ENCODE peak calls at places on chromosomes 2 and 18, in four cellular contexts. One of them, this sample, is unnamed.

GRCh38 chr18:23683671-23684070 is 5.6 kb upstream of the LAMA3 start:
- DNase-seq in tibial nerve: no peak
- DNase-seq in right lobe of liver: no peak
- DNase-seq in A549: no peak
- DNase-seq in this sample: no peak

GRCh38 chr18:9337875-9338274 is 3.3 kb downstream of the TWSG1 start:
- DNase-seq in tibial nerve: no peak
- DNase-seq in A549: no peak
- DNase-seq in right lobe of liver: no peak
- DNase-seq in this sample: no peak

GRCh38 chr18:73279499-73279898 is 411.7 kb upstream of the NETO1 start:
- DNase-seq in A549: no peak
- DNase-seq in right lobe of liver: no peak
- DNase-seq in tibial nerve: no peak
- DNase-seq in this sample: no peak

GRCh38 chr2:175136334-175137215 is 31.4 kb downstream of the ATF2 start:
- DNase-seq in right lobe of liver: no peak
- DNase-seq in A549: no peak
- DNase-seq in tibial nerve: no peak
- DNase-seq in this sample: no peak

GRCh38 chr2:237894986-237895543 is 35.6 kb downstream of the RAMP1 start:
- DNase-seq in right lobe of liver: no peak
- DNase-seq in tibial nerve: no peak
- DNase-seq in A549: no peak
- DNase-seq in this sample: peak; percentile 15

GRCh38 chr2:11836647-11837219 is 90.3 kb downstream of the LPIN1 start:
- DNase-seq in right lobe of liver: no peak
- DNase-seq in A549: no peak
- DNase-seq in tibial nerve: no peak
- DNase-seq in this sample: no peak

GRCh38 chr18:54983041-54983686 is 23.9 kb upstream of the CCDC68 start:
- DNase-seq in A549: peak; percentile 31
- DNase-seq in tibial nerve: no peak
- DNase-seq in right lobe of liver: no peak
- DNase-seq in this sample: no peak

GRCh38 chr2:199727801-199728200 is 123.2 kb downstream of the FTCDNL1 start:
- DNase-seq in tibial nerve: no peak
- DNase-seq in right lobe of liver: no peak
- DNase-seq in A549: no peak
- DNase-seq in this sample: no peak

GRCh38 chr2:169797601-169798000 is 1.1 kb upstream of the SSB start:
- DNase-seq in A549: no peak
- DNase-seq in tibial nerve: no peak
- DNase-seq in right lobe of liver: no peak
- DNase-seq in this sample: no peak

GRCh38 chr2:1324884-1325283 is 88.4 kb upstream of the TPO start:
- DNase-seq in right lobe of liver: no peak
- DNase-seq in tibial nerve: no peak
- DNase-seq in A549: no peak
- DNase-seq in this sample: no peak

GRCh38 chr2:144464730-144465129 is 55.2 kb downstream of the ZEB2 start:
- DNase-seq in tibial nerve: no peak
- DNase-seq in A549: no peak
- DNase-seq in right lobe of liver: no peak
- DNase-seq in this sample: no peak

GRCh38 chr18:48541026-48541746 is 2.4 kb downstream of the CTIF start:
- DNase-seq in tibial nerve: peak; percentile 56
- DNase-seq in right lobe of liver: peak; percentile 84
- DNase-seq in A549: peak; percentile 44
- DNase-seq in this sample: peak; percentile 65

GRCh38 chr2:30385327-30385726 is 61.7 kb upstream of the LCLAT1 start:
- DNase-seq in tibial nerve: no peak
- DNase-seq in right lobe of liver: no peak
- DNase-seq in A549: no peak
- DNase-seq in this sample: no peak

GRCh38 chr2:138012082-138012481 is 47.8 kb downstream of the HNMT start:
- DNase-seq in A549: no peak
- DNase-seq in tibial nerve: no peak
- DNase-seq in right lobe of liver: no peak
- DNase-seq in this sample: no peak

GRCh38 chr2:85905187-85905666 is 16.4 kb upstream of the ST3GAL5 start:
- DNase-seq in tibial nerve: no peak
- DNase-seq in right lobe of liver: no peak
- DNase-seq in A549: no peak
- DNase-seq in this sample: peak; percentile 73

GRCh38 chr2:215882689-215883088 is 130.7 kb downstream of the MREG start:
- DNase-seq in tibial nerve: no peak
- DNase-seq in A549: no peak
- DNase-seq in right lobe of liver: no peak
- DNase-seq in this sample: no peak

GRCh38 chr18:36078751-36079529 is 11.6 kb upstream of the RPRD1A start:
- DNase-seq in A549: no peak
- DNase-seq in tibial nerve: no peak
- DNase-seq in right lobe of liver: no peak
- DNase-seq in this sample: no peak

GRCh38 chr2:215931256-215931903 is 82.0 kb downstream of the MREG start:
- DNase-seq in right lobe of liver: peak; percentile 55
- DNase-seq in tibial nerve: peak; percentile 39
- DNase-seq in A549: peak; percentile 48
- DNase-seq in this sample: peak; percentile 61

GRCh38 chr18:55444496-55444895 is 143.5 kb downstream of the TCF4 start:
- DNase-seq in A549: no peak
- DNase-seq in tibial nerve: no peak
- DNase-seq in right lobe of liver: no peak
- DNase-seq in this sample: no peak

GRCh38 chr2:10265328-10266132 is 37.2 kb upstream of the HPCAL1 start:
- DNase-seq in right lobe of liver: peak; percentile 42
- DNase-seq in tibial nerve: no peak
- DNase-seq in A549: no peak
- DNase-seq in this sample: peak; percentile 11

GRCh38 chr2:71064110-71064611 is 4.3 kb upstream of the NAGK start:
- DNase-seq in right lobe of liver: no peak
- DNase-seq in tibial nerve: no peak
- DNase-seq in A549: no peak
- DNase-seq in this sample: no peak

GRCh38 chr18:23721711-23722479 is 32.6 kb downstream of the LAMA3 start:
- DNase-seq in tibial nerve: no peak
- DNase-seq in right lobe of liver: no peak
- DNase-seq in A549: no peak
- DNase-seq in this sample: no peak

GRCh38 chr2:9205481-9205880 is 1.1 kb upstream of the ASAP2 start:
- DNase-seq in tibial nerve: no peak
- DNase-seq in A549: no peak
- DNase-seq in right lobe of liver: no peak
- DNase-seq in this sample: no peak

GRCh38 chr2:227626580-227627151 is 9.4 kb downstream of the SCYGR4 start:
- DNase-seq in right lobe of liver: no peak
- DNase-seq in A549: no peak
- DNase-seq in tibial nerve: no peak
- DNase-seq in this sample: no peak

GRCh38 chr2:212777020-212777491 is 238.5 kb upstream of the ERBB4 start:
- DNase-seq in right lobe of liver: no peak
- DNase-seq in tibial nerve: no peak
- DNase-seq in A549: peak; percentile 0
- DNase-seq in this sample: no peak

DNA sequence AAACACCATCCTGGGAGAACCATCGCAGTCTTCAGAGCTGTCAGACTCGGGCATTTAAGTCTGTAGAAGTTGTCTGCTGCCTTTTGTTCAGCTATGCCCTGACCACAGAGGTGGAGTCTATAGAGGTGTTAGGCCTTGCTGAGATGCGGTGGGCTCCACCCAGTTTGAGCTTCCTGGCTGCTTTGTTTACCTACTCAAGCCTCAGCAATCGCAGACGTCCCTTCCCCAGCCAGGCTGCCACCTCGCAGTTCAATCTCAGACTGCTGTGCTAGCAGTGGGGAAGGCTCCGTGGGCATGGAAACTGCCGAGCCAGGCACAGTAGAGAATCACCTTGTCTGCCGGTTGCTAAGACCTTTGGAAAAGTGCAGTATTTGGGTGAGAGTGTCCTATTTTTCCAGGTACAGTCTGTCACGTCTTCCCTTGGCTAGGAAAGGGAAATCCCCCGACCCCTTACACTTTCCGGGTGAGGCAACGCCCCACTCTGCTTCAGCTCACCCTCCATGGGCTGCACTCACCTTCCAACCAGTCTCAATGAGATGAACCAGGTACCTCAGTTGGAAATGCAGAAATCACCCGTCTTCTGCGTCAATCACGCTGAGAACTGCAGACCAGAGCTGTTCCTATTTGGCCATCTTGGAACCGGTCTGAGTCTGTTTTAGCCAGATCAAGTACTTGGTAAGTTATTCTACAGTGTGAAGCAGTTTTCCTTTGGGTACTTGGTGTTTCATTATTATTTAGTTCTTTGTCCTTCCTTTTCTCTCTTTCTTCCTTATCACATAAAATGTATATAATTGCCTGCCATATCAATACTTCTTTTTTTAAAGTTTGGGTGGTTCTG is 71.5 kb downstream of the CDC42EP3 start:
- DNase-seq in A549: no peak
- DNase-seq in tibial nerve: no peak
- DNase-seq in right lobe of liver: no peak
- DNase-seq in this sample: no peak
- TF ChIP-seq POLR2A in A549: no peak
- TF ChIP-seq POLR2A in tibial nerve: no peak
- TF ChIP-seq POLR2A in right lobe of liver: no peak
- TF ChIP-seq POLR2A in this sample: no peak

GRCh38 chr2:74864728-74865722 is 31.1 kb downstream of the HK2 start:
- DNase-seq in A549: no peak
- DNase-seq in right lobe of liver: no peak
- DNase-seq in tibial nerve: no peak
- DNase-seq in this sample: no peak
- TF ChIP-seq POLR2A in A549: no peak
- TF ChIP-seq POLR2A in right lobe of liver: no peak
- TF ChIP-seq POLR2A in tibial nerve: no peak
- TF ChIP-seq POLR2A in this sample: no peak

DNA sequence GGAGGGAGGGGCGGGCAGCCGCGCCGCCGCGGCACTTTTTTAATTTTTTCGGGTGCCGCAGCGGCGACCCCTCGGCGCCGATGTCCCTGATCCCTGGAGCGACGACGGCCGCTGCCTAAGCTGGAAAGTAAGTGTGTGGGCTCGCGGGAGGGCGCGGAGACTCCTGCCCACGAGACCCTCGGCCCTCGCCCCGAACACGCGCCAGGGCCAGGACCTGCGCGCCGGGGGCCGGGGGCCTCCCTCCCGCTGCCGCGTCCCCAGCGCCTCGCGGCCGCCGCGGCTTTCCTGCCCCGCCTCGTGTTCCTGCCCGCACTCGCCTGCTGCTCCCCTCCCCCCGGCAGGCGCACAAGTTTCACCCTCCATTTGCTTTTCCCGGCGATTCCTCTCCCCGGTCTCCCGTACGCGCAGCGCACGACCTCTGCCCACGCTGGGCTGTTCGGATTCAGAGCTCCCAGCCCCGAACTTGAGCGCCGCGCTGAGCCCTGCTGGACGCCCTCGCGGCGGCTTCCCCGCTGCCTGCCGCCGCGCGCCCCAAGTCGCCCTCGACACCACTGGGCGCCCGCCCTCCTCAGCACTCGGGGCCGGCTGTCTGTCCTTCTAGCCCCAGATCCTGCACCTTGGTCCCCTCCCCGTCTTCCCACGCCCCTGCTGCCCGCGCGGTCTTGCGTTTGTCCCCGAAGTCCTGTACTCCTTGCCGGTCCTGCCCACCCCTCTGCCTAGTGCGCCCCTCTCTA is 507 bp downstream of the PKP4 start:
- DNase-seq in A549: peak; percentile 15
- DNase-seq in right lobe of liver: peak; percentile 71
- DNase-seq in tibial nerve: peak; percentile 15
- DNase-seq in this sample: peak; percentile 44
- TF ChIP-seq POLR2A in A549: peak; percentile 38
- TF ChIP-seq POLR2A in right lobe of liver: no peak
- TF ChIP-seq POLR2A in tibial nerve: no peak
- TF ChIP-seq POLR2A in this sample: no peak

DNA sequence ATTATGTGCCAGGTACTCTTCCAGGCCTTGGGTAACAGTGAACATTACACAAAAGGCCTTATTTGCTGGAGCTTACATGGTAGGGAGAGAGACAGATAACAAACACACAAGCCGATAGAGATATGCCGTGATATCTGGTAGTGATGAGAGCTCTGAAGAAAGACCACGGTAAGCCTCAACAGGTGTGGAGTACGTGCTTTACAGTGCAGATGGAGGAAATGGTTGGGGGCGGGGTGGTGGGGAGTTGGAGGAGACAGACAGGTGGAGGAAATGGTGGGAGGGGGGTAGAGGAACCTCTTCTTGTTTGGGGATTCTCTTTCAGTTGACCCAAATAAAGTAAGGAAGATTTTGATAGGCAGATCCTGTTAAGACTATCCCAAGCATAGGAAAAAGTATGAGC is 141.1 kb upstream of the ALPP start:
- DNase-seq in right lobe of liver: no peak
- DNase-seq in A549: no peak
- DNase-seq in tibial nerve: no peak
- DNase-seq in this sample: no peak
- TF ChIP-seq POLR2A in right lobe of liver: no peak
- TF ChIP-seq POLR2A in A549: no peak
- TF ChIP-seq POLR2A in tibial nerve: no peak
- TF ChIP-seq POLR2A in this sample: no peak

DNA sequence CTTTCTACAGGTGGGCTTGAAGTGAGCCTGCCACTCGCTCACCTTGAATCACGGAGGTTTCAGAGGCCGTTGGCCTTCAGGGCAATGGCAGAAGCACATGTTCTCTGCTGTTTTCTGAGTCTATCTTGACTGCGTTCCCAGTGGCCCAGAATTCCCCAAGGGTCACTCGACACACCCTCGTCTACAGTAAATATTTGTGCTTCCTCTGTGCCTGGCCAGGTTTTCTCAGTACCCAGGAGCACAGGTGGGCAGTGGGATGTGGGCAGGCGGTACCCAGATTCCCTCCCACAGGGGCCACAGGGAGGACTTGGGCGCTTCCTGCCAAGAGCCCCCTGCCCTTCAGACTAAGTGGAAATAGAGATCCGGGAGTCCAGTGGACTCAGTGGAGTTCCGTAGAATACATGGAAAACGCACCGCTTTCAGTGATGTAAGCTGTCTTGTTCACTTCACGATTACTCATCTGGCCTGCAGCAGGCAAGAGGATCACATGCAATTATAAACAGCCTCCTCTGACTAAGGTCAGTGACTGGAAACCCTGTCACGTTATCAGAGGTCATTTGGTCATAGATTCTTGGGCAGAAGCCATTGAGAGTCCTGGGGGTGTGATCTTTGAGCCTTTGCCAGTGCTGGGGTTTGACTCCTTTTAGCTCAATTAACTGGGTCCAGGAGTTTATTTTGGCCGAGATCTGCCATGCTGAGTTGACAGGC is 179.8 kb downstream of the NEDD4L start:
- DNase-seq in right lobe of liver: peak; percentile 89
- DNase-seq in tibial nerve: no peak
- DNase-seq in A549: peak; percentile 65
- DNase-seq in this sample: no peak
- TF ChIP-seq POLR2A in right lobe of liver: no peak
- TF ChIP-seq POLR2A in tibial nerve: no peak
- TF ChIP-seq POLR2A in A549: no peak
- TF ChIP-seq POLR2A in this sample: no peak